ENCODE peak calls at places on chromosomes 11 and 22, in four cellular contexts. J, S, O and A are unnamed samples.

GRCh38 chr11:44855138-44855849 is 95.4 kb downstream of the TP53I11 start:
- DNase-seq in J (no peak), S (no peak), O (no peak), A (no peak)

GRCh38 chr11:14336507-14337503 is 22.2 kb downstream of the RRAS2 start:
- DNase-seq in J (no peak), S (no peak), O (no peak), A (no peak)

GRCh38 chr11:23556163-23556750 is 696.0 kb upstream of the CCDC179 start:
- DNase-seq in J (no peak), S (no peak), O (no peak), A (no peak)

GRCh38 chr11:119540370-119541125 is 117.6 kb upstream of the THY1 start:
- DNase-seq in J (peak; percentile 3), S (no peak), O (no peak), A (no peak)

GRCh38 chr11:75270896-75271415 is 30.4 kb downstream of the TPBGL start:
- DNase-seq in J (no peak), S (no peak), O (no peak), A (no peak)

GRCh38 chr11:65558785-65559509 is 788 bp upstream of the LTBP3 start:
- DNase-seq in J (peak; percentile 73), S (peak; percentile 56), O (peak; percentile 48), A (no peak)

GRCh38 chr22:45587638-45588481 is 83.8 kb upstream of the ATXN10 start:
- DNase-seq in J (no peak), S (no peak), O (no peak), A (no peak)

GRCh38 chr11:74646964-74647363 is 54.6 kb downstream of the POLD3 start:
- DNase-seq in J (no peak), S (no peak), O (no peak), A (no peak)

GRCh38 chr11:103716363-103716762 is 320.1 kb upstream of the DDI1 start:
- DNase-seq in J (no peak), S (no peak), O (no peak), A (no peak)

DNA sequence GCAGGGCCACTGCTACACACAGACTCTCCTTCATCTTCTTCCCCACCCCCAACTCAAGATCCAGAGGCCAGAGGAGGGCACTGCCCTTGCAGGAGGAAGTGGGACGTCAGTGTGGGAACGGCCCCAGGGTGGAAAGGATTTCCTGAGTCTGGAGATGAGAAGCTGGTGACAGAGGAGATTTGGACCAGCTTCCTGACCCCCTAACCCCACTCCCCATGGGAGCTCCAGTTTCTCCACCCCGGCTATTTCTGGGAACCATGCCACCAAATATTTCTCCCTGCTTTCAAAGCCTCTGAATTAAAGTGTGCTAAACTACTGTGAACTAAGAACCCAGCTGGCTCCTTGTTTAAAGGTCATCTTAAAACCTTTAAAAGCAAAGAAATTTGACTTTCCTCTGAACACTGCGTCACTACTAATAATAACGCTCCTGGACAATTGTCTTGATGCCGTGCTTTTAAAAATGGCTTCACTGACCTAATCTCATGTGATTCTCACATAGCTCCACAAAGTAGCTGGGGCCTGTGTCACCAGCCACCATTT is 46.6 kb downstream of the CWC15 start:
- DNase-seq in J (peak; percentile 78), S (peak; percentile 74), O (peak; percentile 58), A (peak; percentile 13)
- H3K27ac ChIP-seq in J (peak overlapping the region; percentile 60), S (no peak overlapping the region), O (peak overlapping the region; percentile 33), A (no peak overlapping the region)

GRCh38 chr11:7501251-7501650 is 12.5 kb upstream of the PPFIBP2 start:
- DNase-seq in J (no peak), S (no peak), O (no peak), A (no peak)

GRCh38 chr11:7500251-7500650 is 13.5 kb upstream of the PPFIBP2 start:
- DNase-seq in J (no peak), S (no peak), O (no peak), A (no peak)

GRCh38 chr11:7511405-7511804 is 2.4 kb upstream of the PPFIBP2 start:
- DNase-seq in J (peak; percentile 84), S (peak; percentile 87), O (peak; percentile 60), A (peak; percentile 36)

GRCh38 chr11:7501894-7502293 is 11.9 kb upstream of the PPFIBP2 start:
- DNase-seq in J (no peak), S (no peak), O (no peak), A (no peak)

GRCh38 chr11:7506243-7506642 is 7.6 kb upstream of the PPFIBP2 start:
- DNase-seq in J (no peak), S (no peak), O (no peak), A (no peak)
- H3K27ac ChIP-seq in J (no peak overlapping the region), S (no peak overlapping the region), O (no peak overlapping the region), A (no peak overlapping the region)

GRCh38 chr22:46738961-46739870 is 1.2 kb upstream of the CERK start:
- DNase-seq in J (peak; percentile 44), S (peak; percentile 75), O (peak; percentile 89), A (peak; percentile 79)

GRCh38 chr22:46738642-46738960 is 549 bp upstream of the CERK start:
- DNase-seq in J (no peak), S (no peak), O (no peak), A (no peak)

GRCh38 chr22:46736705-46737104 is 1.3 kb downstream of the CERK start:
- DNase-seq in J (no peak), S (no peak), O (peak; percentile 69), A (no peak)

GRCh38 chr22:46737105-46737975 is 712 bp downstream of the CERK start:
- DNase-seq in J (peak; percentile 38), S (peak; percentile 46), O (no peak), A (no peak)

DNA sequence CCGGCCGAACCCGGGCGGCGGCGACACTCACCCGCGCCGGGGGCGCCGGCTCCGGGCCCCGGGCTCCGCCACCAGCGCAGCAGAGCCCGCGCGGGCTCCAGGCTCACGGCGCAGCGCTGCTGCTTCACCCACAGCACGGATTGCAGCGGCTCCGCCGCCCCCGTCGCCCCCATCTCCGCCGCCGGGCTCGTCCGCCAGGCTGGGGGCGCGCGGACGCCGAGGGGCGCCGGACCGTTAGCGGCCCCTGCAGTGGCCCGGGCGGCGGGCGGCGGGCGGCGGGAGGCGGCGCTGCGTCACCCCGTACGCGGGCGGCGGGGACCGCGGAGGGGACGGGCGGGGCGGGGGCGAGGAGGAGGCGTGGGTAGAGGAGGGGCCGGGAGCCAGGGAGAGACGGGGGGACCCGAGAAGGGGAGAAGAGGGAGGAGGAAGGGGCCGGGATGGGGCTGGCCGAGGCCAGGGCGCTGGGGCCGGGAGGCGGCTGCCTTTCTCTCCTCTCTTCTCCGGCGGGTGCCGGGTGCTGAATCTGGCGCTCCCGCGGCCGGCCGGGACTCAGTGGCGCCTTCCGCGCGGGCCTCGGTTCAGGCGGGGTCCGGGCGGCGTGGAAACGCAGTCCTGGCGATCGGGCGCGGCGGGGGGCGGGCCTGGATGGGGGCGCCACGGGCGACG is at the start of gene CERK:
- DNase-seq in J (peak; percentile 75), S (peak; percentile 82), O (peak; percentile 80), A (peak; percentile 72)
- H3K27ac ChIP-seq in J (peak within 1 kb of the TSS; percentile 92), S (peak within 1 kb of the TSS; percentile 84), O (peak within 1 kb of the TSS; percentile 88), A (peak within 1 kb of the TSS; percentile 96)

DNA sequence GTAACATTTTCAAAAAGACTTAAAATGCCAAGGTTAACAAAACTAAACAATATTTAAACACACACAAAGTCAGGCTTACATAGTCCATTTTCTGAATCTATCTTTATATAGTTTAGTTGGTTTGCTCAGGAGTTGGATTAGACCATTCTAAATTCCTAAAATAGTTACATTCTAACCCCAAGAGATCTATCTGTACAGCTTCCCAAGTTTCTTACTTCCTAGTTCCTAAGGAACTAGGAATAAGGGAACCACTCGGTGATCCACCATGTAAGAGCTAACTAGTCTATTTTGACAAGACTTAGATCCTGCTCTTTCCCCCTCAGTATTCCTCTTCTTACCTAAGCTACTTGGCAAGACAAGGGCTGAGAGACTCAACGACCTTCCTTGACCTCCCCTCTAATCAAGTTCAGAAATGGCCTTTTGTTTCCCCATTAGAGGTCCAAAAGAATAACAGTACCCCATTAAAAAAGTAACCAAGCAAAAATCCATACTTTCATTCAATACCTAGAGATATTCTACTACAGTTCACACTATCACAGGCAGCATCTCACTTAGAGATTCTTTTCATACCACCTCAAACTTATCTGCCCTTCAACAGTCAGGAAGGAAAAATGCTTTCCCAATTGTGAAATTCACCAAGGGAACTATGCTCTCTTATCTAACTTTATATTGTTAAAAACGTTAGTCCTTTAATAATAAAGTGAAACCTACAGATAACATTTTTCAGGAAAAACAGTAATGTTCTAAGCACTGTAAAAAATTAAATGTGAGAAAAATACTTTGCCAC is 253.1 kb downstream of the TTC28 start:
- DNase-seq in J (no peak), S (no peak), O (no peak), A (no peak)
- H3K27ac ChIP-seq in J (peak overlapping the region; percentile 10), S (no peak overlapping the region), O (no peak overlapping the region), A (no peak overlapping the region)

GRCh38 chr22:30439226-30439625 is 13.7 kb downstream of the MTFP1 start:
- DNase-seq in J (no peak), S (no peak), O (no peak), A (peak; percentile 22)

GRCh38 chr22:30436196-30436595 is 10.6 kb downstream of the MTFP1 start:
- DNase-seq in J (no peak), S (no peak), O (no peak), A (no peak)

GRCh38 chr22:30441088-30441487 is 15.5 kb downstream of the MTFP1 start:
- DNase-seq in J (no peak), S (no peak), O (no peak), A (no peak)

GRCh38 chr22:30439836-30440235 is 14.3 kb downstream of the MTFP1 start:
- DNase-seq in J (no peak), S (no peak), O (no peak), A (peak; percentile 24)

DNA sequence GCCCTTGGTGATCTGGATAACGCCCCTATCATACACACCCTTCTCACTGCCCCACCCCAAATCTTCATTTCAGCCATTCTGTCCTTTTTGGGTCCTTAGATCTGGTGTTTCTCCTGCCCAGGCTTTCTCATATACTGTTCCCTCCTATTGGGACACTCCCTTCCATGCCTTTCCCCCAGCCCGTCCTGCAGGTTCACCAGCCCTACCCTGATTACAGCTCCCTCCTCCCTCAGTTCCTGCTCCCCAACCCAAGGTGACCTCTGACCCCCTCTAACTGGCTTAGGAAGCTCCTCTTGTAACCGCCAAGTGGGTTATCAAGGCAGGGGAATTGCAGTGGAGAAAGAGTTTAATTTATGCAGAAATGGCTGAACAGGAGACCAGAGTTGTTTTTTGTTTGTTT is 13.0 kb downstream of the MTFP1 start:
- DNase-seq in J (no peak), S (no peak), O (peak; percentile 44), A (peak; percentile 70)
- H3K27ac ChIP-seq in J (no peak overlapping the region), S (no peak overlapping the region), O (no peak overlapping the region), A (no peak overlapping the region)

DNA sequence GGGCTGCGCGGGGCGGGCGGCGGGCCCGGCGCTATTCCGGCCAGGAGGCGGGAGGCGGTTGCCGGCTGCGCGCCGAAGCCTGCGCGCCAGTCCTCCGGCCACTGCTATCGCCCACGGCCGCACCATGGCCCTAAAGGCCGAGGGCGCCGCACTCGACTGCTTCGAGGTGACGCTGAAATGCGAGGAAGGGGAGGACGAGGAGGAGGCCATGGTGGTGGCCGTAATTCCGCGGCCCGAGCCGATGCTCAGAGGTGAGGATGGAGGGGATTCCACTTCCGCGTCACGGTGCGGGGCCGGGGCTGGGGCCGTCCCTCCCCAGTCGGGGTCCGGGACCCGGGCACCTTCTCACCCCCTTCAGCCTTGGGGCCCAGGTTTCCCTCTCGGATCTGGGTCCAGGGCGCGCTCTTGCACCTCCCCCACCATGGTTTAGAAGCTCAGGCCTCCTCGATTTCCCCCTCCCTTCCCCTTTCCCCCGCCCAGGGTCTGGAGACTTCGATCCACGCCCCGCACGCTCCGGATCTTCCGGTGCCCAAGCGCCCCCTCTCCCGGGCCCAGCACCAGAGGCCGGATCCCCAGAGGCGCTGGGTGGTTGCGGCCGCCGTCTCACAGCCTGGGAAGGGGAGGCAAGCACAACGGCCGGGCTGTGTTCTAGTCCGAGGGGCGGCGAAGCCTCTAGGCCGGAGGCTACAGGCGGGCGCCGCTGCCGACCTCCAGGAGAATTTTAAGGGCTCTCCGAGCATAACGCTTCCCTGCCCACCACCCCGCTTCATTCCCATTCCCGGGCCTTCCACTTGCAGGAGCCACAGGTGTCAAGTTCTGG is 517 bp downstream of the SPINDOC start:
- DNase-seq in J (peak; percentile 47), S (peak; percentile 21), O (peak; percentile 55), A (no peak)
- H3K27ac ChIP-seq in J (peak overlapping the region; percentile 71), S (peak overlapping the region; percentile 4), O (peak overlapping the region; percentile 41), A (peak overlapping the region; percentile 27)